ENCODE peak calls at places on chromosomes 7 and 10, in eight cellular contexts. T, V, K, D, L, F, N and J are unnamed samples.

GRCh38 chr10:79628988-79629954 is 18.5 kb downstream of the SFTPA1 start:
- DNase-seq in T (no peak), V (no peak), K (no peak), D (no peak), L (no peak), F (no peak), N (no peak), J (no peak)

GRCh38 chr7:69738396-69738889 is 140.2 kb downstream of the AUTS2 start:
- DNase-seq in T (peak; percentile 72), V (no peak), K (no peak), D (peak; percentile 6), L (peak; percentile 71), F (no peak), N (no peak), J (no peak)

GRCh38 chr10:78416031-78416800 is 382.6 kb downstream of the RPS24 start:
- DNase-seq in T (no peak), V (no peak), K (no peak), D (peak; percentile 8), L (peak; percentile 52), F (no peak), N (no peak), J (no peak)

GRCh38 chr7:51950811-51951210 is 634.2 kb upstream of the COBL start:
- DNase-seq in T (no peak), V (no peak), K (no peak), D (no peak), L (peak; percentile 73), F (peak; percentile 59), N (no peak), J (no peak)

GRCh38 chr10:5518143-5518542 is 6.6 kb upstream of the CALML3 start:
- DNase-seq in T (no peak), V (no peak), K (no peak), D (no peak), L (no peak), F (no peak), N (no peak), J (no peak)

GRCh38 chr10:124650820-124651401 is 93.3 kb downstream of the FAM53B start:
- DNase-seq in T (no peak), V (no peak), K (no peak), D (no peak), L (peak; percentile 18), F (no peak), N (no peak), J (peak; percentile 74)

GRCh38 chr7:74033372-74034311 is 5.7 kb downstream of the ELN start:
- DNase-seq in T (no peak), V (peak; percentile 89), K (no peak), D (peak; percentile 72), L (peak; percentile 37), F (peak; percentile 97), N (no peak), J (no peak)

GRCh38 chr10:24894728-24895127 is 57.7 kb downstream of the PRTFDC1 start:
- DNase-seq in T (no peak), V (no peak), K (no peak), D (no peak), L (no peak), F (no peak), N (no peak), J (no peak)

GRCh38 chr7:103936558-103936957 is 52.9 kb downstream of the RELN start:
- DNase-seq in T (no peak), V (no peak), K (no peak), D (no peak), L (no peak), F (no peak), N (no peak), J (no peak)

GRCh38 chr7:78395298-78396120 is 596.9 kb downstream of the PHTF2 start:
- DNase-seq in T (no peak), V (no peak), K (no peak), D (no peak), L (peak; percentile 10), F (no peak), N (no peak), J (no peak)

GRCh38 chr10:86305521-86305920 is 61.1 kb downstream of the GRID1 start:
- DNase-seq in T (no peak), V (no peak), K (no peak), D (no peak), L (no peak), F (no peak), N (no peak), J (no peak)

GRCh38 chr7:142860968-142861367 is 6.1 kb downstream of the EPHB6 start:
- DNase-seq in T (no peak), V (no peak), K (no peak), D (no peak), L (no peak), F (no peak), N (no peak), J (no peak)

DNA sequence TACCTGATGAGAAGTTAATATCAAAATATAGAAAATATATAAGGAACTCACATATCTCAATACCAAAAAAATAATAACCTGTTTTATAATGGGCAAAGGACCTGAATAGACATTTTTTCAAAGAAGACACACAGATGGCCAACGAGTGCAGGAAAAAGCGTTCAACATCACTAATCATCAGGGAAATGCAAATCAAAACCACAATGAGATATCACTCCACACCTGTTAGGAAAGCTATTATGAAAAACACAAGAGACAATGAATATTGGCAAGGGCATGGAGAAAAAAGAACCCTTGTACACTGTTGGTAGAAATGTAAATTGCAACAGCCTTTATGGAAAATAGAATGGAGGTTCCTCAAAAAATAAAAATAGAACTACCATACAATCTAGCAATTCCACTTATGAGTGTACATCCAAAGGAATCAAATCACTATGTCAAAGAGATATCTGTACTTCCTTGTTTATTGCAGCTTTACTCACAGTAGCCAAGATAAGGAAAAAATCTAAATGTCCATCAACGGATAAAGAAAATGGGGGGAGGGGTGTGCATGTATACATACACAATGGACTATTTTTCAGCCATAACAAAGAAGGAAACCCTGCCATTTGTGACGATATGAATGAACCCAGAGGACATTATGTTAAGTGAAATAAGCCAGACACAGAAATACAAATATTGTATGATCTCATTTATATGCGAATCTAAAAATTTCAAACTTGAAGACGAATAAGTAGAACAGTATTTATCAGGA is 3.6 kb upstream of the ALOX5 start:
- DNase-seq in T (peak; percentile 89), V (no peak), K (no peak), D (no peak), L (no peak), F (no peak), N (no peak), J (no peak)
- H3K4me3 ChIP-seq in T (peak overlapping the region; percentile 89), V (no peak overlapping the region), K (no peak overlapping the region), D (no peak overlapping the region), L (no peak overlapping the region), F (no peak overlapping the region), N (no peak overlapping the region), J (no peak overlapping the region)

DNA sequence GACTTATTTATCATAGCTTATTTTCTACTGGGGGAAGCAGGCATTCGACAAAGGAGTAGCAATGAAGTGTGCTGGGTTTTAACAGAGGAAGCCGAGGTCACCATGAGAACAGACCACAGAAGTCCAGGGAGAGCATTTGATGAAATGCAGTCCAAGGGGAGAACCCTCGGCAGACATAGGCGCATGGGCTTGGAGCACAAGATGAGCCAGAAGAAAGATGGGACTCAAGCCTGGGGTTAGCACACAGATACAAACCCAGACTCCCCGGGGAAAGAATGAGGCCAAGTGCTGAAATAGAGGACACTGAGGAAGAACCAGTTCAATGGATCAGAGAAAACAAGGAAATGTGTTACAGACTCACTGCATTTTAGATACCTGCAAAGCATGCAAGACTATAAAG is 209.5 kb downstream of the FAM107B start:
- DNase-seq in T (no peak), V (peak; percentile 47), K (no peak), D (no peak), L (no peak), F (no peak), N (no peak), J (no peak)
- H3K4me3 ChIP-seq in T (peak overlapping the region; percentile 19), V (no peak overlapping the region), K (no peak overlapping the region), D (no peak overlapping the region), L (no peak overlapping the region), F (no peak overlapping the region), N (no peak overlapping the region), J (no peak overlapping the region)

GRCh38 chr7:55568613-55569268 is 3.6 kb downstream of the VOPP1 start:
- DNase-seq in T (no peak), V (no peak), K (no peak), D (peak; percentile 15), L (no peak), F (peak; percentile 82), N (no peak), J (no peak)
- H3K4me3 ChIP-seq in T (peak overlapping the region; percentile 95), V (no peak overlapping the region), K (no peak overlapping the region), D (no peak overlapping the region), L (peak overlapping the region; percentile 14), F (peak overlapping the region; percentile 77), N (no peak overlapping the region), J (no peak overlapping the region)

GRCh38 chr7:82572195-82572880 is 128.8 kb upstream of the CACNA2D1 start:
- DNase-seq in T (peak; percentile 76), V (peak; percentile 92), K (peak; percentile 73), D (peak; percentile 90), L (peak; percentile 56), F (peak; percentile 89), N (peak; percentile 74), J (peak; percentile 65)
- H3K4me3 ChIP-seq in T (no peak overlapping the region), V (no peak overlapping the region), K (no peak overlapping the region), D (no peak overlapping the region), L (no peak overlapping the region), F (peak overlapping the region; percentile 18), N (no peak overlapping the region), J (no peak overlapping the region)

GRCh38 chr10:51000164-51000563 is 74.1 kb upstream of the PRKG1 start:
- DNase-seq in T (no peak), V (no peak), K (peak; percentile 72), D (peak; percentile 87), L (peak; percentile 32), F (no peak), N (no peak), J (no peak)

GRCh38 chr10:50999163-50999562 is 75.1 kb upstream of the PRKG1 start:
- DNase-seq in T (no peak), V (no peak), K (no peak), D (no peak), L (no peak), F (no peak), N (no peak), J (no peak)

GRCh38 chr10:51005551-51005950 is 68.7 kb upstream of the PRKG1 start:
- DNase-seq in T (no peak), V (no peak), K (no peak), D (no peak), L (no peak), F (no peak), N (no peak), J (no peak)

GRCh38 chr10:51000976-51001375 is 73.3 kb upstream of the PRKG1 start:
- DNase-seq in T (no peak), V (no peak), K (no peak), D (no peak), L (no peak), F (no peak), N (no peak), J (no peak)

DNA sequence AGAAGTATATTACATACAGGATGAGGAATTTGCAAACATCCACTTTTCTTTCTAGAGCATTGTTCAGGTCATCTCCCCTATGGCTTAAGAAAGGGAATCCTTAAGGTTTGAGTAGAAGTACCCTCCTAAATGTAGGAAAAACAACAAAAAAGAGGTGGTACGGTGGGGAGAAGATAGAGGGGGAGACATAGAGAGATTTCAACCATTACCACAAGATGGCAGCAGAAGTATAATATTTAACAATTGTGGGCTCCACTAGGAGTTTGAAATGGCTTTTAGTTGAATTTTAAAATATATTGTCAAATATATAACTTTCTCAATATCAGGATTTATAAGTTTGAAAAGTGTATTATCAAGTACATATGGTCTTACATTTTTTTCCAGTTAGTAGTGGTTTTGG is 72.7 kb upstream of the PRKG1 start:
- DNase-seq in T (peak; percentile 28), V (no peak), K (no peak), D (peak; percentile 54), L (no peak), F (peak; percentile 50), N (no peak), J (no peak)
- H3K4me3 ChIP-seq in T (no peak overlapping the region), V (no peak overlapping the region), K (no peak overlapping the region), D (no peak overlapping the region), L (no peak overlapping the region), F (no peak overlapping the region), N (no peak overlapping the region), J (no peak overlapping the region)